ENCODE peak calls at places on chromosome 14, in six cellular contexts. G is HFF-Myc; T is mesothelial cell of epicardium; Q is lower leg skin; S is HL-60; Y is CD8-positive, alpha-beta T cell. D is an unnamed sample.

GRCh38 chr14:93337884-93338283 is 5.0 kb upstream of the BTBD7 start:
- DNase-seq in G (no peak), T (no peak), Q (no peak), S (no peak), Y (no peak), D (no peak)

GRCh38 chr14:55065411-55065810 is 14.0 kb downstream of the MAPK1IP1L start:
- DNase-seq in G (no peak), T (no peak), Q (no peak), S (no peak), Y (no peak), D (no peak)

GRCh38 chr14:81625343-81625742 is 91.7 kb upstream of the SEL1L start:
- DNase-seq in G (no peak), T (no peak), Q (no peak), S (no peak), Y (no peak), D (peak; percentile 20)

GRCh38 chr14:76309572-76310551 is 66.1 kb upstream of the ESRRB start:
- DNase-seq in G (no peak), T (no peak), Q (no peak), S (no peak), Y (no peak), D (no peak)

GRCh38 chr14:30450620-30451019 is 108.3 kb upstream of the G2E3 start:
- DNase-seq in G (no peak), T (no peak), Q (no peak), S (no peak), Y (no peak), D (no peak)

GRCh38 chr14:102185360-102185759 is 45.7 kb downstream of the WDR20 start:
- DNase-seq in G (no peak), T (no peak), Q (no peak), S (no peak), Y (no peak), D (no peak)

GRCh38 chr14:29016050-29016900 is 249.7 kb downstream of the FOXG1 start:
- DNase-seq in G (peak; percentile 22), T (peak; percentile 21), Q (no peak), S (peak; percentile 3), Y (no peak), D (no peak)

GRCh38 chr14:94116701-94117100 is 6.2 kb downstream of the IFI27 start:
- DNase-seq in G (no peak), T (no peak), Q (no peak), S (no peak), Y (no peak), D (no peak)

GRCh38 chr14:61439779-61440418 is 118.5 kb downstream of the PRKCH start:
- DNase-seq in G (no peak), T (no peak), Q (no peak), S (no peak), Y (no peak), D (no peak)

GRCh38 chr14:41285193-41285748 is 321.4 kb upstream of the LRFN5 start:
- DNase-seq in G (peak; percentile 17), T (no peak), Q (no peak), S (peak; percentile 16), Y (no peak), D (no peak)

GRCh38 chr14:64293976-64294671 is at the start of gene ESR2:
- DNase-seq in G (no peak), T (peak; percentile 28), Q (no peak), S (no peak), Y (peak; percentile 6), D (peak; percentile 59)

GRCh38 chr14:93984070-93984469 is 7.7 kb upstream of the ASB2 start:
- DNase-seq in G (no peak), T (no peak), Q (no peak), S (no peak), Y (no peak), D (no peak)

GRCh38 chr14:104496095-104496494 is 83.5 kb upstream of the C14orf180 start:
- DNase-seq in G (no peak), T (no peak), Q (no peak), S (no peak), Y (no peak), D (no peak)

GRCh38 chr14:94337274-94337673 is 14.1 kb upstream of the SERPINA6 start:
- DNase-seq in G (no peak), T (no peak), Q (no peak), S (no peak), Y (no peak), D (no peak)

GRCh38 chr14:104766863-104767633 is 14.1 kb downstream of the SIVA1 start:
- DNase-seq in G (no peak), T (no peak), Q (no peak), S (no peak), Y (no peak), D (no peak)

GRCh38 chr14:93059260-93059659 is 56.5 kb downstream of the ITPK1 start:
- DNase-seq in G (no peak), T (no peak), Q (no peak), S (no peak), Y (no peak), D (no peak)

GRCh38 chr14:32633214-32633864 is 304.2 kb downstream of the AKAP6 start:
- DNase-seq in G (no peak), T (no peak), Q (no peak), S (no peak), Y (no peak), D (no peak)

GRCh38 chr14:94001501-94002396 is 4.6 kb downstream of the CCDC197 start:
- DNase-seq in G (peak; percentile 47), T (no peak), Q (peak; percentile 31), S (peak; percentile 42), Y (peak; percentile 41), D (peak; percentile 82)

GRCh38 chr14:53035336-53035735 is 84.5 kb upstream of the FERMT2 start:
- DNase-seq in G (no peak), T (no peak), Q (no peak), S (no peak), Y (no peak), D (no peak)

GRCh38 chr14:102498005-102498677 is 11.4 kb downstream of the ANKRD9 start:
- DNase-seq in G (no peak), T (no peak), Q (no peak), S (no peak), Y (no peak), D (no peak)

GRCh38 chr14:99734406-99735051 is 50.4 kb downstream of the CYP46A1 start:
- DNase-seq in G (no peak), T (peak; percentile 17), Q (no peak), S (no peak), Y (no peak), D (no peak)

GRCh38 chr14:57189070-57189469 is 79.6 kb downstream of the EXOC5 start:
- DNase-seq in G (peak; percentile 24), T (no peak), Q (no peak), S (no peak), Y (no peak), D (no peak)
- TF ChIP-seq CTCF in G (no peak), T (no peak), Q (no peak), S (no peak), Y (no peak), D (no peak)

GRCh38 chr14:68292467-68293334 is 473.1 kb downstream of the RAD51B start:
- DNase-seq in G (no peak), T (no peak), Q (no peak), S (no peak), Y (no peak), D (no peak)
- TF ChIP-seq CTCF in G (no peak), T (no peak), Q (no peak), S (no peak), Y (no peak), D (no peak)

GRCh38 chr14:106210650-106211049 is 684.3 kb downstream of the TMEM121 start:
- DNase-seq in G (no peak), T (no peak), Q (no peak), S (no peak), Y (no peak), D (no peak)
- TF ChIP-seq CTCF in G (no peak), T (no peak), Q (no peak), S (no peak), Y (no peak), D (peak; percentile 16)

GRCh38 chr14:21997300-21997699 is 323.7 kb upstream of the OR4E1 start:
- DNase-seq in G (no peak), T (no peak), Q (no peak), S (no peak), Y (no peak), D (no peak)
- TF ChIP-seq CTCF in G (no peak), T (no peak), Q (no peak), S (no peak), Y (peak; percentile 27), D (peak; percentile 28)

GRCh38 chr14:35346738-35347322 is 54.6 kb downstream of the PSMA6 start:
- DNase-seq in G (no peak), T (no peak), Q (no peak), S (no peak), Y (no peak), D (no peak)
- TF ChIP-seq CTCF in G (no peak), T (no peak), Q (no peak), S (no peak), Y (no peak), D (no peak)

D was measured in GM10248.